ENCODE peak calls at places on chromosomes 12 and 14, in eight cellular contexts. I is ovary, Y is A673, X is sigmoid colon, U is A549, J is heart right ventricle, T is neural progenitor cell, B is colonic mucosa. D is an unnamed sample.

GRCh38 chr12:120247621-120248030 is 17.9 kb downstream of the PXN start:
- DNase-seq in J (no peak), U (peak; percentile 53), X (no peak), Y (no peak), T (no peak), B (no peak), I (no peak), D (peak; percentile 70)

GRCh38 chr12:2643736-2644135 is 151.0 kb upstream of the FKBP4 start:
- DNase-seq in X (no peak), B (no peak), Y (no peak), I (no peak), J (no peak), U (no peak), T (no peak), D (no peak)

GRCh38 chr14:55245657-55246268 is 25.5 kb upstream of the FBXO34 start:
- DNase-seq in U (peak; percentile 33), J (no peak), I (no peak), T (peak; percentile 38), Y (peak; percentile 35), B (peak; percentile 38), X (no peak), D (peak; percentile 32)

GRCh38 chr12:46210835-46211439 is 57.9 kb downstream of the SLC38A1 start:
- DNase-seq in U (no peak), T (no peak), J (no peak), I (no peak), Y (no peak), X (no peak), B (no peak), D (no peak)

GRCh38 chr14:99511421-99512109 is 30.4 kb downstream of the CCNK start:
- DNase-seq in I (peak; percentile 48), X (peak; percentile 78), J (no peak), Y (no peak), B (peak; percentile 13), U (no peak), T (no peak), D (peak; percentile 12)

GRCh38 chr14:90883782-90884181 is 67.6 kb upstream of the TTC7B start:
- DNase-seq in T (no peak), I (no peak), X (no peak), B (no peak), Y (no peak), U (peak; percentile 4), J (no peak), D (no peak)

GRCh38 chr12:3149505-3150307 is 72.5 kb downstream of the TSPAN9 start:
- DNase-seq in X (no peak), B (no peak), U (no peak), I (no peak), J (no peak), T (no peak), Y (no peak), D (no peak)

GRCh38 chr14:32417956-32418552 is 89.0 kb downstream of the AKAP6 start:
- DNase-seq in Y (peak; percentile 15), U (peak; percentile 55), X (no peak), T (no peak), J (no peak), I (peak; percentile 21), B (peak; percentile 49), D (peak; percentile 69)

GRCh38 chr14:91232631-91233030 is 11.9 kb downstream of the GPR68 start:
- DNase-seq in U (no peak), T (no peak), X (no peak), J (no peak), Y (no peak), I (no peak), B (no peak), D (no peak)

GRCh38 chr12:122072031-122072970 is 6.3 kb upstream of the MLXIP start:
- DNase-seq in Y (peak; percentile 39), U (peak; percentile 94), T (peak; percentile 26), J (no peak), B (peak; percentile 41), X (peak; percentile 94), I (peak; percentile 53), D (peak; percentile 96)

GRCh38 chr12:18389820-18390219 is 128.5 kb downstream of the PIK3C2G start:
- DNase-seq in J (no peak), X (no peak), T (no peak), I (no peak), U (no peak), Y (no peak), B (no peak), D (no peak)

GRCh38 chr14:104600141-104600643 is 4.4 kb downstream of the TMEM179 start:
- DNase-seq in Y (peak; percentile 17), T (peak; percentile 57), U (peak; percentile 55), I (no peak), J (no peak), B (no peak), X (no peak), D (no peak)

GRCh38 chr14:93543766-93544165 is 113.0 kb downstream of the UNC79 start:
- DNase-seq in J (no peak), I (no peak), X (no peak), B (no peak), Y (peak; percentile 65), U (peak; percentile 32), T (peak; percentile 24), D (no peak)

GRCh38 chr12:57626111-57626928 is 6.7 kb downstream of the B4GALNT1 start:
- DNase-seq in I (no peak), J (no peak), T (no peak), B (no peak), U (no peak), X (peak; percentile 67), Y (no peak), D (no peak)

GRCh38 chr14:77912754-77913556 is 113.0 kb downstream of the ADCK1 start:
- DNase-seq in I (no peak), B (no peak), Y (no peak), T (no peak), J (no peak), U (no peak), X (peak; percentile 33), D (no peak)

GRCh38 chr12:11834104-11834812 is 184.8 kb downstream of the ETV6 start:
- DNase-seq in U (no peak), T (no peak), J (no peak), X (no peak), I (no peak), Y (no peak), B (no peak), D (no peak)

GRCh38 chr12:138898-139534 is 72.4 kb downstream of the IQSEC3 start:
- DNase-seq in I (peak; percentile 15), X (no peak), U (no peak), T (peak; percentile 46), J (peak; percentile 28), Y (peak; percentile 29), B (no peak), D (peak; percentile 11)

DNA sequence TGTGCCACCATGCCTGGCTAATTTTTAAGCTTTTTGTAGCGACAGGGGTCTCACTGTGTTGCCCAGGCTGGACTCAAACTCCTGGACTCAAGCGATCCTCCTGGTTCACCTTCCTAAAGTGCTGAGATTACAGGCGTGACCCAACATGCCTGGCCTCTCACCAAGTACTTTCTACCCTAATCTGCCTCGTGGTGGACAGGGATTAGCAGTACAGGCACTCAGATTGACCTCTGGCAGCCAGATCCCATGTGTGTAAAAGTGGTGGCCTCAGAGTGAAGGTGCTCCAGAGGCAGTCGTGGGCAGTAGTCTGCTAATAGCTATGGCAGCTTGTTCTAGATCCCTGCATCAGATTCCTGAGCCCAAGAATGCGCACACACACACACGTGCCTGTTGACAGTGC is 30.9 kb downstream of the MTHFD1 start:
- DNase-seq in Y (no peak), I (no peak), J (no peak), X (no peak), U (no peak), B (no peak), T (no peak), D (no peak)
- H3K4me3 ChIP-seq in Y (no peak overlapping the region), I (no peak overlapping the region), J (no peak overlapping the region), X (no peak overlapping the region), U (no peak overlapping the region), B (no peak overlapping the region), T (no peak overlapping the region), D (no peak overlapping the region)

GRCh38 chr14:74493343-74494261 is at the start of gene ISCA2:
- DNase-seq in Y (peak; percentile 100), U (peak; percentile 99), I (peak; percentile 99), J (peak; percentile 100), B (peak; percentile 100), X (peak; percentile 100), T (peak; percentile 100), D (peak; percentile 99)

GRCh38 chr14:74488788-74489397 is 4.2 kb downstream of the NPC2 start:
- DNase-seq in X (no peak), I (no peak), T (no peak), J (no peak), U (no peak), B (no peak), Y (peak; percentile 11), D (no peak)

GRCh38 chr14:74491952-74492351 is 1.2 kb downstream of the NPC2 start:
- DNase-seq in Y (peak; percentile 24), I (no peak), U (peak; percentile 59), J (no peak), B (peak; percentile 37), X (no peak), T (peak; percentile 50), D (no peak)

GRCh38 chr14:74495356-74495755 is 1.8 kb downstream of the ISCA2 start:
- DNase-seq in X (no peak), J (no peak), Y (no peak), B (no peak), I (no peak), U (no peak), T (no peak), D (no peak)

DNA sequence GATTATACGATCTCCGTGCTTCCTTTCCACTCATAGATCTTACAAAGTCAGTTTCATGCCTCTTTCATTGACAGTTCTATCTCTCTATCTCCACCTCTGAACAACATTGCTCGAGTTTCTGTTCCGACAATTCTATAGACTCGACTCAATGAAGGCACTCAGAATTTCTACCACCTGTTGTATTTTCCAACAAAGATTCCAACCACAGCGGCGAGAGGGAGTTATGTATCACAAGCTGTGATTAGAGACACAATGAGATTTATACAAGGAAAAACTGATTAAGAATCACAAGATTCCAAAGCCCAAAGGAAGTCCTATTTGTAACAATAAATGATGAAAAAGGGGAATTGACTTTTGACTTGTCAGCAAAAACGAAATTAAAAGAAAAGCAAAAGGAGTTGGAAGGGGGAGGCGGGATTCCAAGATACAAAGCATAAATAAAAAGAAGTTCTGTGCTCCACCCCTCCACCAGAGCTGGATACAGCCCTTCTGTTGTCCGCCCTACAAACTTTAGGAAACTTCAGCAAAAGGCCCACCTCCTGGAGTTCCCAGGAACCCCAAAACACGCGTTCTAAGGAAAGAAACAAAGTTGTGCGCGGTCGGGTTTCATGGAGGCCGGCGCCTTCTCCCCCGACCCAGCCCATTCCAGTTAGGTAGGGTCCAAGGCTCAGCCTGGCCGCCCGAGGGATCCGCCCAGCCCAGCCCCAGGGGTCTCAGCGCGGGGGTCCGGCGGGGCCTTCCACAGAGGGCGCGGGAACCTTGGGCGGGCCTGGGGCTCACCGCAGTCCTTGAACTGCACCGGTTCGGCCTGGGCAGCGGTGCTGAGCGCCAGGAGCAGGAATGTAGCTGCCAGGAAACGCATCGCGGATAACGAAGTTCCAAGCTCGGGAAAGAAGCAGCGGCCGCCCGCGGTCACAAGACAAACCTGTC is at the start of gene NPC2:
- DNase-seq in I (no peak), T (no peak), X (no peak), J (no peak), B (no peak), Y (no peak), U (no peak), D (no peak)
- TF ChIP-seq CTCF in I (no peak), T (no peak), X (no peak), J (no peak), B (no peak), Y (no peak), U (no peak), D (no peak)

GRCh38 chr12:124736115-124737039 is 127.3 kb downstream of the SCARB1 start:
- DNase-seq in U (no peak), T (no peak), J (no peak), I (no peak), X (no peak), B (no peak), Y (no peak), D (no peak)
- H3K27ac ChIP-seq in U (no peak overlapping the region), T (no peak overlapping the region), J (no peak overlapping the region), I (no peak overlapping the region), X (peak overlapping the region; percentile 62), B (no peak overlapping the region), Y (peak overlapping the region; percentile 67), D (no peak overlapping the region)

GRCh38 chr14:71466251-71466650 is 466.0 kb upstream of the RGS6 start:
- DNase-seq in X (no peak), T (no peak), U (no peak), I (no peak), B (no peak), Y (no peak), J (no peak), D (no peak)
- H3K4me3 ChIP-seq in X (no peak overlapping the region), T (no peak overlapping the region), U (no peak overlapping the region), I (no peak overlapping the region), B (no peak overlapping the region), Y (no peak overlapping the region), J (no peak overlapping the region), D (no peak overlapping the region)